ENCODE peak calls at places on chromosomes 13 and 19, in eight cellular contexts. C, L, Q, X, S, M, K and D are unnamed samples.

GRCh38 chr13:98397861-98398260 is 179.0 kb downstream of the STK24 start:
- DNase-seq in C (no peak), L (no peak), Q (no peak), X (no peak), S (no peak), M (no peak), K (no peak), D (no peak)

GRCh38 chr13:30610311-30610710 is 7.4 kb upstream of the USPL1 start:
- DNase-seq in C (no peak), L (no peak), Q (no peak), X (no peak), S (no peak), M (no peak), K (no peak), D (no peak)

GRCh38 chr13:41746259-41746658 is 214.7 kb downstream of the VWA8 start:
- DNase-seq in C (peak), L (no peak), Q (no peak), X (no peak), S (no peak), M (peak), K (no peak), D (no peak)

GRCh38 chr13:52978989-52979388 is 49.6 kb upstream of the OLFM4 start:
- DNase-seq in C (no peak), L (no peak), Q (no peak), X (no peak), S (no peak), M (no peak), K (no peak), D (no peak)

GRCh38 chr19:39416626-39417120 is 4.2 kb downstream of the PLEKHG2 start:
- DNase-seq in C (no peak), L (peak), Q (no peak), X (no peak), S (no peak), M (no peak), K (no peak), D (no peak)

GRCh38 chr13:43036386-43037220 is 13.2 kb downstream of the DNAJC15 start:
- DNase-seq in C (no peak), L (no peak), Q (no peak), X (no peak), S (no peak), M (no peak), K (no peak), D (no peak)

GRCh38 chr13:100545684-100546061 is 42.9 kb downstream of the GGACT start:
- DNase-seq in C (no peak), L (no peak), Q (no peak), X (no peak), S (no peak), M (no peak), K (no peak), D (no peak)

GRCh38 chr19:2574971-2575630 is 99.2 kb downstream of the GADD45B start:
- DNase-seq in C (no peak), L (no peak), Q (no peak), X (no peak), S (no peak), M (no peak), K (no peak), D (no peak)

GRCh38 chr13:77373541-77373940 is 46.6 kb upstream of the MYCBP2 start:
- DNase-seq in C (no peak), L (no peak), Q (no peak), X (no peak), S (no peak), M (no peak), K (no peak), D (no peak)

GRCh38 chr13:28609936-28610335 is 49.0 kb upstream of the POMP start:
- DNase-seq in C (peak), L (no peak), Q (no peak), X (no peak), S (no peak), M (peak), K (no peak), D (no peak)

GRCh38 chr19:32550666-32551065 is 30.3 kb upstream of the PDCD5 start:
- DNase-seq in C (no peak), L (no peak), Q (no peak), X (no peak), S (peak), M (no peak), K (no peak), D (no peak)

GRCh38 chr13:84431646-84432045 is 549.4 kb upstream of the SLITRK1 start:
- DNase-seq in C (peak), L (no peak), Q (no peak), X (no peak), S (no peak), M (no peak), K (no peak), D (no peak)

GRCh38 chr19:16899566-16900075 is 10.8 kb downstream of the F2RL3 start:
- DNase-seq in C (no peak), L (peak), Q (no peak), X (peak), S (no peak), M (peak), K (no peak), D (peak)

GRCh38 chr13:38819053-38819452 is 132.2 kb downstream of the FREM2 start:
- DNase-seq in C (no peak), L (no peak), Q (no peak), X (no peak), S (peak), M (peak), K (no peak), D (no peak)

GRCh38 chr19:10751109-10751972 is 33.5 kb downstream of the DNM2 start:
- DNase-seq in C (no peak), L (peak), Q (no peak), X (peak), S (no peak), M (no peak), K (no peak), D (no peak)

GRCh38 chr13:99215466-99215865 is 14.8 kb downstream of the UBAC2 start:
- DNase-seq in C (no peak), L (no peak), Q (peak), X (no peak), S (no peak), M (no peak), K (no peak), D (peak)

GRCh38 chr13:33497146-33497845 is 211.7 kb upstream of the STARD13 start:
- DNase-seq in C (no peak), L (peak), Q (no peak), X (no peak), S (no peak), M (no peak), K (no peak), D (no peak)

GRCh38 chr19:11418518-11419506 is at the start of gene RGL3:
- DNase-seq in C (no peak), L (no peak), Q (no peak), X (no peak), S (peak), M (peak), K (no peak), D (no peak)

GRCh38 chr19:58511353-58512208 is at the start of gene SLC27A5:
- DNase-seq in C (no peak), L (no peak), Q (no peak), X (no peak), S (no peak), M (no peak), K (no peak), D (no peak)

GRCh38 chr13:97851269-97851668 is 102.2 kb upstream of the IPO5 start:
- DNase-seq in C (no peak), L (peak), Q (no peak), X (peak), S (no peak), M (peak), K (no peak), D (no peak)

GRCh38 chr13:27194895-27195764 is 23.5 kb upstream of the USP12 start:
- DNase-seq in C (no peak), L (peak), Q (no peak), X (no peak), S (no peak), M (peak), K (no peak), D (no peak)

GRCh38 chr19:54305141-54305540 is 7.8 kb downstream of the LILRA5 start:
- DNase-seq in C (no peak), L (no peak), Q (no peak), X (no peak), S (no peak), M (no peak), K (no peak), D (no peak)

GRCh38 chr13:107367258-107367657 is 799.3 kb upstream of the ARGLU1 start:
- DNase-seq in C (no peak), L (no peak), Q (no peak), X (no peak), S (no peak), M (peak), K (no peak), D (no peak)

GRCh38 chr19:4448147-4448985 is 9.2 kb downstream of the UBXN6 start:
- DNase-seq in C (no peak), L (no peak), Q (no peak), X (peak), S (no peak), M (no peak), K (no peak), D (no peak)

GRCh38 chr19:13209797-13210775 is 59.9 kb downstream of the IER2 start:
- DNase-seq in C (no peak), L (no peak), Q (no peak), X (no peak), S (no peak), M (no peak), K (no peak), D (no peak)

GRCh38 chr13:45792827-45793303 is 58.7 kb downstream of the SIAH3 start:
- DNase-seq in C (no peak), L (no peak), Q (no peak), X (no peak), S (no peak), M (no peak), K (no peak), D (no peak)

GRCh38 chr13:54742984-54743383 is 1714.4 kb downstream of the OLFM4 start:
- DNase-seq in C (no peak), L (no peak), Q (no peak), X (no peak), S (peak), M (no peak), K (no peak), D (no peak)

GRCh38 chr13:101985321-101985720 is 416.5 kb downstream of the FGF14 start:
- DNase-seq in C (no peak), L (no peak), Q (no peak), X (no peak), S (no peak), M (no peak), K (no peak), D (no peak)

GRCh38 chr19:12295191-12295590 is 508 bp upstream of the ZNF44 start:
- DNase-seq in C (no peak), L (no peak), Q (no peak), X (no peak), S (no peak), M (no peak), K (no peak), D (no peak)

GRCh38 chr13:75505966-75506365 is 24.0 kb upstream of the TBC1D4 start:
- DNase-seq in C (no peak), L (peak), Q (no peak), X (no peak), S (no peak), M (no peak), K (no peak), D (no peak)

GRCh38 chr13:112674412-112675383 is 15.1 kb upstream of the ATP11A start:
- DNase-seq in C (no peak), L (no peak), Q (no peak), X (no peak), S (no peak), M (no peak), K (no peak), D (peak)